ENCODE peak calls at places on chromosomes 13 and 19, in nine cellular contexts. S is stimulated activated CD4-positive, alpha-beta T cell treated with anti-CD3 and anti-CD28 coated beads, Interleukin-4, amount 100 ng/mL, for 48 hours; Q is mesothelial cell of epicardium; O is activated CD4-positive, alpha-beta T cell treated with anti-CD3 and anti-CD28 coated beads, Interleukin-2, amount 10 ng/mL, durations not matched to agents 7 days and 5 days; M is AG09309; X is retina; H is Ammon's horn; C is fibroblast of pulmonary artery; K is iPS-NIHi11. D is an unnamed sample.

GRCh38 chr13:25574437-25575426 is 203.0 kb downstream of the ATP8A2 start:
- DNase-seq in S (peak; percentile 59), Q (peak; percentile 57), O (peak; percentile 81), M (peak; percentile 52), X (peak; percentile 89), H (peak; percentile 94), C (peak; percentile 90), K (peak; percentile 71), D (peak; percentile 86)

GRCh38 chr19:7605490-7606222 is 10.0 kb downstream of the CAMSAP3 start:
- DNase-seq in S (peak; percentile 25), Q (no peak), O (peak; percentile 30), M (no peak), X (no peak), H (no peak), C (peak; percentile 31), K (peak; percentile 83), D (no peak)

GRCh38 chr13:35791191-35791902 is 314.9 kb upstream of the MAB21L1 start:
- DNase-seq in S (no peak), Q (no peak), O (no peak), M (no peak), X (no peak), H (no peak), C (peak; percentile 84), K (no peak), D (no peak)

GRCh38 chr19:18364826-18365528 is 21.0 kb upstream of the GDF15 start:
- DNase-seq in S (no peak), Q (peak; percentile 75), O (no peak), M (peak; percentile 98), X (no peak), H (peak; percentile 69), C (peak; percentile 100), K (peak; percentile 64), D (no peak)

GRCh38 chr13:35512271-35512920 is 35.9 kb upstream of the MAB21L1 start:
- DNase-seq in S (no peak), Q (no peak), O (no peak), M (peak; percentile 91), X (no peak), H (no peak), C (peak; percentile 95), K (no peak), D (no peak)

GRCh38 chr19:15436826-15437110 is 13.0 kb downstream of the WIZ start:
- DNase-seq in S (no peak), Q (no peak), O (no peak), M (no peak), X (no peak), H (no peak), C (no peak), K (no peak), D (no peak)

GRCh38 chr13:30000373-30000770 is 150.0 kb upstream of the UBL3 start:
- DNase-seq in S (no peak), Q (no peak), O (no peak), M (no peak), X (no peak), H (no peak), C (no peak), K (no peak), D (no peak)

GRCh38 chr19:34120846-34121639 is 51.3 kb upstream of the LSM14A start:
- DNase-seq in S (peak; percentile 48), Q (no peak), O (peak; percentile 68), M (no peak), X (peak; percentile 21), H (peak; percentile 13), C (peak; percentile 71), K (peak; percentile 63), D (no peak)

GRCh38 chr19:522726-523125 is 8.8 kb upstream of the CDC34 start:
- DNase-seq in S (no peak), Q (no peak), O (no peak), M (no peak), X (no peak), H (no peak), C (no peak), K (no peak), D (no peak)

GRCh38 chr19:48719263-48720171 is at the start of gene MAMSTR:
- DNase-seq in S (no peak), Q (no peak), O (no peak), M (no peak), X (no peak), H (no peak), C (no peak), K (no peak), D (no peak)

GRCh38 chr13:33174980-33175379 is 110.6 kb downstream of the STARD13 start:
- DNase-seq in S (no peak), Q (no peak), O (no peak), M (no peak), X (no peak), H (no peak), C (no peak), K (no peak), D (no peak)

GRCh38 chr19:2587001-2587719 is 111.2 kb downstream of the GADD45B start:
- DNase-seq in S (no peak), Q (no peak), O (no peak), M (no peak), X (no peak), H (no peak), C (no peak), K (peak; percentile 64), D (no peak)

GRCh38 chr19:13981021-13981420 is 25.1 kb downstream of the RFX1 start:
- DNase-seq in S (no peak), Q (no peak), O (no peak), M (no peak), X (no peak), H (no peak), C (no peak), K (no peak), D (no peak)

GRCh38 chr13:94679614-94680013 is 32.7 kb downstream of the SOX21 start:
- DNase-seq in S (no peak), Q (no peak), O (no peak), M (no peak), X (no peak), H (no peak), C (no peak), K (no peak), D (no peak)

GRCh38 chr13:30147380-30147779 is 160.0 kb downstream of the KATNAL1 start:
- DNase-seq in S (no peak), Q (no peak), O (no peak), M (no peak), X (no peak), H (no peak), C (no peak), K (no peak), D (no peak)

GRCh38 chr19:16180611-16181010 is 4.6 kb upstream of the FAM32A start:
- DNase-seq in S (no peak), Q (no peak), O (no peak), M (peak; percentile 54), X (no peak), H (no peak), C (peak; percentile 60), K (no peak), D (no peak)

GRCh38 chr19:39140195-39140516 is 14.6 kb downstream of the PAK4 start:
- DNase-seq in S (no peak), Q (no peak), O (no peak), M (no peak), X (no peak), H (no peak), C (no peak), K (no peak), D (no peak)

GRCh38 chr13:111095031-111095840 is 19.9 kb upstream of the ARHGEF7 start:
- DNase-seq in S (no peak), Q (no peak), O (no peak), M (no peak), X (no peak), H (no peak), C (no peak), K (no peak), D (no peak)

GRCh38 chr19:51144482-51145045 is 2.5 kb downstream of the SIGLEC7 start:
- DNase-seq in S (no peak), Q (no peak), O (no peak), M (no peak), X (no peak), H (no peak), C (no peak), K (no peak), D (no peak)

GRCh38 chr13:113342820-113343691 is 20.9 kb downstream of the GRTP1 start:
- DNase-seq in S (no peak), Q (no peak), O (no peak), M (no peak), X (no peak), H (no peak), C (no peak), K (no peak), D (no peak)

GRCh38 chr19:56269348-56269747 is 3.2 kb upstream of the EDDM13 start:
- DNase-seq in S (no peak), Q (no peak), O (no peak), M (no peak), X (no peak), H (no peak), C (no peak), K (no peak), D (no peak)

GRCh38 chr19:17385878-17386611 is 8.0 kb downstream of the CCDC194 start:
- DNase-seq in S (peak; percentile 50), Q (peak; percentile 65), O (peak; percentile 66), M (no peak), X (peak; percentile 74), H (peak; percentile 41), C (peak; percentile 69), K (peak; percentile 81), D (no peak)

GRCh38 chr13:56396318-56396717 is 744.4 kb upstream of the PRR20A start:
- DNase-seq in S (no peak), Q (no peak), O (no peak), M (no peak), X (no peak), H (no peak), C (no peak), K (no peak), D (no peak)

GRCh38 chr19:42086770-42087550 is 11.0 kb downstream of the ZNF574 start:
- DNase-seq in S (no peak), Q (no peak), O (no peak), M (no peak), X (no peak), H (no peak), C (no peak), K (peak; percentile 46), D (no peak)

GRCh38 chr19:13797870-13798269 is 2.6 kb downstream of the ZSWIM4 start:
- DNase-seq in S (no peak), Q (no peak), O (no peak), M (peak; percentile 70), X (no peak), H (no peak), C (peak; percentile 87), K (no peak), D (no peak)

GRCh38 chr19:10604460-10604980 is 17.4 kb upstream of the AP1M2 start:
- DNase-seq in S (no peak), Q (no peak), O (peak; percentile 19), M (no peak), X (no peak), H (no peak), C (no peak), K (no peak), D (no peak)

GRCh38 chr19:38013913-38014575 is 107.0 kb downstream of the SIPA1L3 start:
- DNase-seq in S (no peak), Q (no peak), O (no peak), M (no peak), X (no peak), H (no peak), C (no peak), K (no peak), D (no peak)

GRCh38 chr19:34482380-34483250 is 1.1 kb downstream of the WTIP start:
- DNase-seq in S (no peak), Q (no peak), O (no peak), M (no peak), X (peak; percentile 66), H (no peak), C (peak; percentile 46), K (peak; percentile 65), D (no peak)

GRCh38 chr19:8663920-8664670 is 33.7 kb downstream of the NFILZ start:
- DNase-seq in S (peak; percentile 23), Q (no peak), O (peak; percentile 61), M (no peak), X (no peak), H (no peak), C (no peak), K (peak; percentile 58), D (no peak)

GRCh38 chr13:42000836-42001235 is 39.9 kb upstream of the VWA8 start:
- DNase-seq in S (no peak), Q (no peak), O (no peak), M (no peak), X (no peak), H (no peak), C (no peak), K (no peak), D (no peak)

GRCh38 chr19:543912-544608 is at the start of gene GZMM:
- DNase-seq in S (peak; percentile 67), Q (no peak), O (peak; percentile 80), M (no peak), X (no peak), H (no peak), C (no peak), K (no peak), D (no peak)

D was measured in nucleus accumbens.